ENCODE peak calls at places on chromosomes 1 and 21, in eight cellular contexts. E is ascending aorta, G is heart left ventricle, F is body of pancreas, U is pancreas, J is lung, I is SK-N-SH, X is transverse colon. L is an unnamed sample. For H3K9me3, the result is how much of the 10 kb centered on the place peaks cover.

GRCh38 chr1:177897601-177898376 is 72.1 kb downstream of the SEC16B start:
- DNase-seq in U (no peak), F (no peak), G (no peak), J (no peak), E (no peak), I (peak), X (peak), L (peak)

GRCh38 chr1:220012259-220012658 is 34.0 kb downstream of the EPRS1 start:
- DNase-seq in G (no peak), U (no peak), X (no peak), F (no peak), E (no peak), J (no peak), I (no peak), L (no peak)

GRCh38 chr1:182404764-182405163 is 4.3 kb upstream of the TEDDM1 start:
- DNase-seq in U (no peak), J (no peak), X (no peak), I (peak), E (no peak), F (no peak), G (no peak), L (no peak)

GRCh38 chr1:99674665-99675064 is 28.8 kb downstream of the PALMD start:
- DNase-seq in U (no peak), E (no peak), G (no peak), I (no peak), F (no peak), J (no peak), X (no peak), L (no peak)

GRCh38 chr1:190633488-190633887 is 155.8 kb upstream of the BRINP3 start:
- DNase-seq in X (no peak), U (no peak), I (no peak), E (no peak), F (no peak), G (no peak), J (no peak), L (no peak)

GRCh38 chr1:38360807-38361206 is 314.2 kb upstream of the POU3F1 start:
- DNase-seq in I (no peak), U (no peak), G (no peak), F (no peak), X (no peak), J (no peak), E (no peak), L (no peak)

GRCh38 chr1:200445213-200445612 is 35.4 kb upstream of the ZNF281 start:
- DNase-seq in F (no peak), I (no peak), E (no peak), U (no peak), J (no peak), G (no peak), X (no peak), L (no peak)

GRCh38 chr1:59061876-59062275 is 235.0 kb upstream of the FGGY start:
- DNase-seq in G (peak), U (no peak), E (peak), X (peak), I (no peak), F (peak), J (peak), L (no peak)

GRCh38 chr1:46186076-46186475 is 9.8 kb upstream of the P3R3URF start:
- DNase-seq in U (no peak), X (no peak), I (no peak), E (no peak), J (no peak), F (no peak), G (no peak), L (no peak)

GRCh38 chr1:180623579-180624347 is 8.1 kb upstream of the XPR1 start:
- DNase-seq in E (no peak), F (peak), J (no peak), U (no peak), G (no peak), I (no peak), X (no peak), L (no peak)

GRCh38 chr1:43382027-43382771 is 7.4 kb downstream of the MED8 start:
- DNase-seq in E (no peak), F (no peak), I (no peak), J (no peak), U (no peak), X (no peak), G (no peak), L (no peak)

GRCh38 chr21:44695641-44696040 is 1.3 kb upstream of the KRTAP10-12 start:
- DNase-seq in F (no peak), U (no peak), G (no peak), J (no peak), I (no peak), X (no peak), E (peak), L (no peak)

GRCh38 chr1:152244576-152244975 is 20.6 kb upstream of the HRNR start:
- DNase-seq in J (no peak), E (no peak), X (no peak), I (no peak), G (no peak), U (no peak), F (no peak), L (no peak)

GRCh38 chr1:211635602-211636205 is 39.7 kb downstream of the NEK2 start:
- DNase-seq in E (no peak), G (no peak), X (no peak), U (no peak), J (no peak), F (no peak), I (no peak), L (no peak)

GRCh38 chr1:44246806-44247205 is 33.5 kb downstream of the DMAP1 start:
- DNase-seq in X (no peak), E (no peak), I (no peak), F (no peak), U (no peak), J (no peak), G (no peak), L (no peak)

GRCh38 chr1:163072658-163073057 is 3.5 kb downstream of the RGS4 start:
- DNase-seq in F (no peak), E (no peak), I (no peak), G (no peak), U (no peak), J (no peak), X (no peak), L (no peak)

GRCh38 chr1:24420547-24420946 is 4.9 kb downstream of the NIPAL3 start:
- DNase-seq in F (no peak), J (no peak), E (no peak), I (no peak), G (no peak), U (no peak), X (no peak), L (no peak)

GRCh38 chr1:55257958-55258357 is 42.8 kb upstream of the USP24 start:
- DNase-seq in I (no peak), U (no peak), F (no peak), E (no peak), X (peak), G (no peak), J (no peak), L (no peak)

GRCh38 chr1:152182431-152182830 is 23.4 kb upstream of the RPTN start:
- DNase-seq in X (no peak), U (no peak), G (no peak), I (no peak), E (no peak), J (no peak), F (no peak), L (no peak)

GRCh38 chr1:103106426-103107321 is 1.6 kb downstream of the COL11A1 start:
- DNase-seq in X (no peak), J (peak), I (peak), U (peak), F (peak), E (peak), G (peak), L (peak)

GRCh38 chr1:237981223-237981622 is 90.5 kb upstream of the ZP4 start:
- DNase-seq in I (no peak), E (no peak), U (no peak), X (no peak), F (no peak), G (no peak), J (no peak), L (no peak)

GRCh38 chr1:112618721-112619517 is at the start of gene ST7L:
- DNase-seq in E (peak), X (peak), U (peak), J (peak), I (peak), G (peak), F (peak), L (peak)

GRCh38 chr1:221532071-221532755 is 209.7 kb downstream of the DUSP10 start:
- DNase-seq in F (no peak), U (no peak), E (no peak), G (no peak), J (no peak), I (no peak), X (no peak), L (no peak)

GRCh38 chr1:223307544-223307943 is 56.4 kb downstream of the SUSD4 start:
- DNase-seq in E (no peak), G (no peak), U (no peak), I (no peak), X (no peak), F (no peak), J (no peak), L (no peak)

GRCh38 chr1:17579951-17580939 is 40.7 kb downstream of the ARHGEF10L start:
- DNase-seq in F (peak), I (no peak), X (peak), E (no peak), U (peak), G (no peak), J (no peak), L (no peak)

GRCh38 chr1:40783001-40783905 is at the start of gene KCNQ4:
- DNase-seq in I (peak), J (peak), E (peak), F (peak), U (peak), X (peak), G (peak), L (peak)
- H3K4me3 ChIP-seq in I (peak), J (peak), E (peak), F (no peak), U (peak), X (peak), G (peak), L (no peak)

GRCh38 chr1:50684185-50684584 is 260.9 kb upstream of the DMRTA2 start:
- DNase-seq in G (no peak), E (no peak), F (no peak), J (no peak), U (no peak), X (no peak), I (no peak), L (no peak)
- TF ChIP-seq CTCF in G (no peak), E (no peak), F (no peak), J (no peak), U (no peak), X (no peak), I (peak), L (no peak)

GRCh38 chr21:39972976-39973375 is 105.7 kb downstream of the PCP4 start:
- DNase-seq in I (no peak), E (no peak), X (no peak), U (no peak), J (no peak), F (no peak), G (no peak), L (no peak)
- H3K9me3 ChIP-seq in I (under half), E (under half), X (under half), U (under half), J (under half), F (under half), G (under half), L (under half)

DNA sequence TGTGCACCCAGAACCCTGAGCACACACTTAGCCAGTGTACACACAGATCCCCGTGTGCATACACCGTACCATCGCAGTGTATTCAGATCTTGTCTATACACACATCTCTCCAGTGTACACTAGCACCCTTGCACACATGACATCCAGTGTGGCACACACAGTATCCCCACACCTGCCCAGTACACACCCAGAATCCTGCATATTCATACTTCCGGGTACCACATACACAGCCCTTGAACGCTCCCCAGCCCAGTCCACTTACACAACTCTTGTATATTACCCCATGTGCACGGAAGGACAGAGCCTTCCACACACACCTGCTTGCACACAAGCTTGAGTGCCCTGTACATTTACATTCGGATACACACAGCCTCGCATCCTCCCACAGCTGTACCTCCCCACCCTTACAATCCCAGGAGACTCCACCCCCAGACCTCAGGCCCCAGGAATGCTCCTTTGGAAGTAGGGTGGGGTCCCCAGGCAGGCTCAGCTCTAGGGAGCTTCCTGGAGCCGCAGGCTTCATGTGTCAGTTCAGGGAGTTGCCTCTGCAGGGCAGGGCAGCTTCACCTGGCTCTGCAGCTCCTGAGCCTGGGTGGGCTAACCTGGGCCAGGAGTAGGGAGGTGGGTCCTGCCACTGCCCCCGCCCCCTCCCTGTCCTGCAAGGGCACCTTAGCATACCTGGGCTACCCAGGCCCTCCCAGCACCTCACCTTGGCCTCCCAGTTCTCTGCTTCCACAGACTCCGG is 46.2 kb downstream of the AHDC1 start:
- DNase-seq in G (no peak), J (peak), I (no peak), E (no peak), F (no peak), U (no peak), X (peak), L (peak)
- H3K4me3 ChIP-seq in G (no peak), J (no peak), I (no peak), E (no peak), F (no peak), U (no peak), X (no peak), L (no peak)

DNA sequence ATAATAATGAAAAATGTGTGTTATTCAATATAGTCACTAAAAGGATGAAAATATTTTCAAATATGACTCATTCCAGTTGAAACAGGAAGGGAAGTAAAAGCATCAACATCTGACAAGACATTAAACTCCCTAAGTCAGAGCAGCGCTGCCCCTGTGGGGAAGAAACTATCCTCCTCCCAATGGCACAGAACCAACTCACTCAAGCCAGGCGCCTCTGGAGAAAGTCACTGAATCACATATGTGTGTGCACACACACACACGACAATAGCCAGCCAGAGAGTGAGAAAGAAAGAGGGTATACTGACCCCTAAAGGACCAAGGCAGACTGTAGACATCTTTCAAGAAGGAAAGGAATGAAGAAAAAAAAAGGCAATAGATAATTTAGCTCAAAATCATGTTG is 126.9 kb downstream of the SETD4 start:
- DNase-seq in J (peak), G (peak), E (peak), X (peak), F (no peak), I (no peak), U (no peak), L (peak)
- TF ChIP-seq CTCF in J (no peak), G (no peak), E (no peak), X (no peak), F (no peak), I (peak), U (no peak), L (no peak)

GRCh38 chr1:185581961-185582725 is 152.0 kb upstream of the HMCN1 start:
- DNase-seq in F (no peak), U (no peak), E (no peak), G (no peak), I (no peak), X (no peak), J (no peak), L (no peak)

GRCh38 chr1:185581020-185581419 is 153.2 kb upstream of the HMCN1 start:
- DNase-seq in J (no peak), I (no peak), X (no peak), U (no peak), G (no peak), F (no peak), E (no peak), L (no peak)

GRCh38 chr1:185574139-185574835 is 159.9 kb upstream of the HMCN1 start:
- DNase-seq in F (no peak), G (no peak), J (no peak), E (no peak), U (no peak), X (no peak), I (no peak), L (no peak)

GRCh38 chr1:185578293-185578692 is 155.9 kb upstream of the HMCN1 start:
- DNase-seq in G (no peak), I (no peak), E (no peak), X (no peak), U (no peak), F (no peak), J (no peak), L (no peak)
- H3K9me3 ChIP-seq in G (under half), I (under half), E (under half), X (under half), U (under half), F (under half), J (under half), L (under half)

GRCh38 chr1:233587958-233588799 is 25.7 kb upstream of the KCNK1 start:
- DNase-seq in U (no peak), G (no peak), X (no peak), E (no peak), I (peak), F (no peak), J (no peak), L (no peak)
- H3K4me3 ChIP-seq in U (no peak), G (no peak), X (no peak), E (no peak), I (no peak), F (no peak), J (no peak), L (no peak)

GRCh38 chr1:19529570-19530145 is 44.3 kb upstream of the CAPZB start:
- DNase-seq in I (no peak), F (no peak), U (no peak), E (no peak), J (no peak), G (peak), X (no peak), L (no peak)
- TF ChIP-seq CTCF in I (no peak), F (no peak), U (no peak), E (no peak), J (no peak), G (no peak), X (no peak), L (no peak)

DNA sequence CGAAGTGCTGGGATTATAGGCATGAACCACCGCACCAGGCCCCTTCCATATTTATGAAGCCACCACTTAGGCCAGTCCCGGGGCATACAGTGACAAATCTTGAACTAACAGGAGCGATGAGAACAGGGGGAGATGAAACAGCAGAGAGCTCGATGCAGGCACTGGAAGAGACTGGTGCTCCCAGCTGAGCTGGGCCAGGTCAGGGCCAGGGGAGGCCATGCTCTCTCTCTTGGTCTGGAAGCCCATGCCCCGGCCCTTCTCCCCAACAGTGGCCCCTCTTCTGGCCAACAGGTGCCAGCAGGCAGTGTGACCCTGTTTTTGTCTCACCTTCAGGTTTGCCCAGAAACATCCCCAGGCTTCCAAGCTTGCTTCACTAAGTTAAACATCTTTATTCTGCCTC is 269.9 kb upstream of the C1orf174 start:
- DNase-seq in I (no peak), G (no peak), F (no peak), J (no peak), E (peak), U (no peak), X (no peak), L (no peak)
- H3K9me3 ChIP-seq in I (under half), G (under half), F (under half), J (under half), E (under half), U (under half), X (under half), L (under half)